ENCODE peak calls at places on chromosome 9, in five cellular contexts. One of them, this sample, is unnamed.

GRCh38 chr9:82369251-82369945 is 380.8 kb downstream of the SPATA31D1 start:
- DNase-seq in foreskin fibroblast: no peak
- DNase-seq in body of pancreas: no peak
- DNase-seq in breast epithelium: no peak
- DNase-seq in cardiac muscle cell: no peak
- DNase-seq in this sample: no peak

GRCh38 chr9:3516667-3517330 is 9.0 kb downstream of the RFX3 start:
- DNase-seq in foreskin fibroblast: no peak
- DNase-seq in body of pancreas: no peak
- DNase-seq in breast epithelium: no peak
- DNase-seq in cardiac muscle cell: no peak
- DNase-seq in this sample: no peak

GRCh38 chr9:127916665-127917581 is at the start of gene ST6GALNAC4:
- DNase-seq in foreskin fibroblast: peak
- DNase-seq in body of pancreas: peak
- DNase-seq in breast epithelium: peak
- DNase-seq in cardiac muscle cell: peak
- DNase-seq in this sample: peak

GRCh38 chr9:31248156-31248555 is 1136.3 kb upstream of the ACO1 start:
- DNase-seq in foreskin fibroblast: no peak
- DNase-seq in body of pancreas: no peak
- DNase-seq in breast epithelium: no peak
- DNase-seq in cardiac muscle cell: no peak
- DNase-seq in this sample: no peak

GRCh38 chr9:137316012-137316981 is 14.2 kb upstream of the NRARP start:
- DNase-seq in foreskin fibroblast: no peak
- DNase-seq in body of pancreas: peak
- DNase-seq in breast epithelium: peak
- DNase-seq in cardiac muscle cell: peak
- DNase-seq in this sample: no peak

GRCh38 chr9:20592673-20593072 is 29.6 kb downstream of the MLLT3 start:
- DNase-seq in foreskin fibroblast: no peak
- DNase-seq in body of pancreas: no peak
- DNase-seq in breast epithelium: no peak
- DNase-seq in cardiac muscle cell: no peak
- DNase-seq in this sample: peak

GRCh38 chr9:82934949-82935348 is 128.0 kb downstream of the RASEF start:
- DNase-seq in foreskin fibroblast: peak
- DNase-seq in body of pancreas: peak
- DNase-seq in breast epithelium: no peak
- DNase-seq in cardiac muscle cell: peak
- DNase-seq in this sample: peak

GRCh38 chr9:35696520-35697215 is 6.9 kb upstream of the TPM2 start:
- DNase-seq in foreskin fibroblast: peak
- DNase-seq in body of pancreas: peak
- DNase-seq in breast epithelium: no peak
- DNase-seq in cardiac muscle cell: peak
- DNase-seq in this sample: peak

GRCh38 chr9:137666950-137667670 is 48.3 kb downstream of the EHMT1 start:
- DNase-seq in foreskin fibroblast: no peak
- DNase-seq in body of pancreas: no peak
- DNase-seq in breast epithelium: no peak
- DNase-seq in cardiac muscle cell: no peak
- DNase-seq in this sample: no peak

GRCh38 chr9:60545346-60546315 is 368.6 kb upstream of the SPATA31A5 start:
- DNase-seq in foreskin fibroblast: no peak
- DNase-seq in body of pancreas: no peak
- DNase-seq in breast epithelium: no peak
- DNase-seq in cardiac muscle cell: no peak
- DNase-seq in this sample: no peak

GRCh38 chr9:9337129-9337528 is 1275.7 kb downstream of the PTPRD start:
- DNase-seq in foreskin fibroblast: no peak
- DNase-seq in body of pancreas: no peak
- DNase-seq in breast epithelium: no peak
- DNase-seq in cardiac muscle cell: no peak
- DNase-seq in this sample: no peak
- TF ChIP-seq CTCF in foreskin fibroblast: no peak
- TF ChIP-seq CTCF in body of pancreas: no peak
- TF ChIP-seq CTCF in breast epithelium: no peak
- TF ChIP-seq CTCF in cardiac muscle cell: no peak
- TF ChIP-seq CTCF in this sample: no peak

DNA sequence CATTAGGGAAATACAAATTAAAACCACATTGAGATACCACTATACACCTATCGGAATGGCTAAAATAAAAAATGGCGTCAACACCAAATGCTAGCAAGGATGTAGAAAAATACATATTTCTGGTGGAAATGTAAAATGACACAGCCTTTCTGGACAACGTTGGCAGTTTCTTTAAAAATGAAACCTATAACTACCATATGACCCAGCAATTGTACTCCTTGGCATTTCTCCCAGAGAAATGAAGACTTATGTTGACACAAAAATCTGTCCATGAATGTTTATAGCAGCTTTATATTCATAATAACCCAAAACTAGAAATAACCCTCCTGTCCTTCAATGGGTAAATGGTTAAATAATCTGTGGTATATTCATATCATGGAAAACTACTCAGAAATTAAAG is 188.7 kb upstream of the RAD23B start:
- DNase-seq in foreskin fibroblast: no peak
- DNase-seq in body of pancreas: no peak
- DNase-seq in breast epithelium: no peak
- DNase-seq in cardiac muscle cell: no peak
- DNase-seq in this sample: no peak
- H3K4me3 ChIP-seq in foreskin fibroblast: no peak
- H3K4me3 ChIP-seq in body of pancreas: no peak
- H3K4me3 ChIP-seq in breast epithelium: no peak
- H3K4me3 ChIP-seq in cardiac muscle cell: no peak
- H3K4me3 ChIP-seq in this sample: no peak

GRCh38 chr9:7597716-7598115 is 201.9 kb downstream of the DMAC1 start:
- DNase-seq in foreskin fibroblast: no peak
- DNase-seq in body of pancreas: no peak
- DNase-seq in breast epithelium: no peak
- DNase-seq in cardiac muscle cell: no peak
- DNase-seq in this sample: no peak

GRCh38 chr9:7591501-7591900 is 208.1 kb downstream of the DMAC1 start:
- DNase-seq in foreskin fibroblast: no peak
- DNase-seq in body of pancreas: no peak
- DNase-seq in breast epithelium: no peak
- DNase-seq in cardiac muscle cell: no peak
- DNase-seq in this sample: no peak

GRCh38 chr9:7592321-7593319 is 207.0 kb downstream of the DMAC1 start:
- DNase-seq in foreskin fibroblast: no peak
- DNase-seq in body of pancreas: no peak
- DNase-seq in breast epithelium: no peak
- DNase-seq in cardiac muscle cell: no peak
- DNase-seq in this sample: no peak
- TF ChIP-seq CTCF in foreskin fibroblast: no peak
- TF ChIP-seq CTCF in body of pancreas: no peak
- TF ChIP-seq CTCF in breast epithelium: no peak
- TF ChIP-seq CTCF in cardiac muscle cell: no peak
- TF ChIP-seq CTCF in this sample: peak

DNA sequence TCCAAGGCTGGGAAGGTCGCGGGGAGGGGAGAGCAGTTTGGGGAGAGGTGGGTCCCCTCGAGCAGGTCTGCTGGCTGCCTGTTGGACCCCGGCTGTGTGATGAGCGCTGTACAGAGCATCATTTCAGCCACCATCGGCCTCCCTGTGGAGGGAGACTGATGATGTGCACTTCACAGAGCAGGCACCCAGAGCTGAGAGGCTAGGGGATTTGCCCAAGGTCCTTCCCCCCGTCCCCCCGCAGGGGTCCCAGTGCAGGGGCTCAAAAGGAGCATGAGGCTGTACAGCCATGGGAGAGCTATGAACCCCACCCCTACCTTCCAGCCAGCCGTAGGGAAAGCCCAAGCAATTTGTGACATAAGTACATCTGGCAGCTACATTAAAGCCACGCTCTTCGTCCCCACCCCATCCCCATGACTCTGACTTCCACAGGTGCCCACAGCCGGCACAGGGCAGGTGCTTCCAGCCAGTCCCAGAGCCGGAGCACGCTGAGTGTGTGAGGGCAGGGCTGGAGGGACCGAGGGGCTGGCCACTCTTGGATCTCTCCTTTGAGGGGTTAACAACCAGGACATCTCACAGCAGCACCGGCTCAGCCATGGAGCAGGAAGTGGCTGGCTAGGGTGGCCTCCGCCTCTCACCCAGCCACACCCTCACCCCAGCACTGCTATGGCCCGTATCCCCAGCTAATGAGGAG is 2.3 kb upstream of the FAM78A start:
- DNase-seq in foreskin fibroblast: no peak
- DNase-seq in body of pancreas: no peak
- DNase-seq in breast epithelium: no peak
- DNase-seq in cardiac muscle cell: no peak
- DNase-seq in this sample: no peak
- H3K4me3 ChIP-seq in foreskin fibroblast: no peak
- H3K4me3 ChIP-seq in body of pancreas: no peak
- H3K4me3 ChIP-seq in breast epithelium: no peak
- H3K4me3 ChIP-seq in cardiac muscle cell: peak
- H3K4me3 ChIP-seq in this sample: no peak

DNA sequence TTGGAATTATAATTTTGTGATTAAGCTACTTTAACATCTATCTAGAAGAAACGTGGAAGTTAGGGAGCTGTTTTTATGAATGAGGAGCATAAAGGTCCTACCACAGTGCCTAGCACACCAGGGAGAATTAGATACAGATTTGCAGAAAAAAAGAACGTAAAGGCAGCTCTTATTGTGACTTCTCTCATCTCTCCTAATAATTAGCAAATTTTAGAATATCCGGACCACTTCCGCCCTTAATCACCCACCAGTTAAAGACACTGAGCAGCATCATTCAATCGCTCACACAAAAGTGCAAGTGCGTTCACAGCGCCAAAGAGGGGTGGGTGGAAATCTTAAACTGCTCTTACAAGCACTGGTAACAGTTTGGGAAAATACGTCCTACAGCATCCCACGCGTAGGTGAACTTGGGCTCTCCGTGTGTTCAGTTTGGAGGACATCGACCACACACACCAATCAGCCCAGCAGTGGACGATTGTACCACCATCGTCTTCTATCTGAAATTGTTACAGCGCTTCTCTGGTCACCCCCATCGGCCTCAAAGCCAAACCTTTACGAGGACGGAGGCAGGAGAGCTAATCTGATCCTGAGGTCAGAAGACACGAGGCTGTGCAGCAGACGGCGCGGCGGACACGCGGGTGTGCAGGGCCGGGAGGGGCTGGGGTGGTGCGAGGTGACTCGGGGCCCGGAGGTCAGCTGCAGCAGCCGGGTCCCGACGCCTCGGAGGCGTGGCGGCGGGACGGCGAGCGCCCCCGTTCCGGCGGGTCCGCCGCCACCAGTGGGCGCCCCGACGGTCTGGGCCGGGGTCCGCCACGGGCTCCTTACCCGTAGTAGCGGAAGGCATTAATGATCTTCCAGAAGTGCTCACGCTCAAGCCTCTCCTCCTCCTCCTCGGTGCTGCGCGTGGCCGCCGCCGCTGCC is 646 bp downstream of the CARNMT1 start:
- DNase-seq in foreskin fibroblast: peak
- DNase-seq in body of pancreas: peak
- DNase-seq in breast epithelium: peak
- DNase-seq in cardiac muscle cell: peak
- DNase-seq in this sample: peak
- TF ChIP-seq CTCF in foreskin fibroblast: no peak
- TF ChIP-seq CTCF in body of pancreas: no peak
- TF ChIP-seq CTCF in breast epithelium: no peak
- TF ChIP-seq CTCF in cardiac muscle cell: no peak
- TF ChIP-seq CTCF in this sample: no peak

This sample was measured in astrocyte of the spinal cord.